ENCODE peak calls at places on chromosome 1, in four cellular contexts. One of them, this sample, is unnamed.

GRCh38 chr1:160416369-160416768 is 16.0 kb downstream of the VANGL2 start:
- DNase-seq in mucosa of descending colon: peak
- DNase-seq in fibroblast of villous mesenchyme: peak
- DNase-seq in cardiac fibroblast: peak
- DNase-seq in this sample: peak

GRCh38 chr1:18972531-18972930 is 16.1 kb upstream of the IFFO2 start:
- DNase-seq in mucosa of descending colon: peak
- DNase-seq in fibroblast of villous mesenchyme: peak
- DNase-seq in cardiac fibroblast: peak
- DNase-seq in this sample: peak

GRCh38 chr1:32486463-32487113 is 21.7 kb downstream of the ZBTB8B start:
- DNase-seq in mucosa of descending colon: peak
- DNase-seq in fibroblast of villous mesenchyme: no peak
- DNase-seq in cardiac fibroblast: no peak
- DNase-seq in this sample: no peak

GRCh38 chr1:154263465-154264332 is 8.7 kb upstream of the HAX1 start:
- DNase-seq in mucosa of descending colon: no peak
- DNase-seq in fibroblast of villous mesenchyme: peak
- DNase-seq in cardiac fibroblast: no peak
- DNase-seq in this sample: no peak

GRCh38 chr1:227449727-227450420 is 113.5 kb upstream of the ZNF678 start:
- DNase-seq in mucosa of descending colon: no peak
- DNase-seq in fibroblast of villous mesenchyme: no peak
- DNase-seq in cardiac fibroblast: no peak
- DNase-seq in this sample: no peak

GRCh38 chr1:225596152-225596551 is 56.8 kb downstream of the ENAH start:
- DNase-seq in mucosa of descending colon: no peak
- DNase-seq in fibroblast of villous mesenchyme: no peak
- DNase-seq in cardiac fibroblast: peak
- DNase-seq in this sample: no peak

GRCh38 chr1:156639601-156640101 is 2.3 kb upstream of the BCAN start:
- DNase-seq in mucosa of descending colon: no peak
- DNase-seq in fibroblast of villous mesenchyme: no peak
- DNase-seq in cardiac fibroblast: no peak
- DNase-seq in this sample: no peak

GRCh38 chr1:79128726-79129125 is 122.2 kb upstream of the ADGRL4 start:
- DNase-seq in mucosa of descending colon: no peak
- DNase-seq in fibroblast of villous mesenchyme: peak
- DNase-seq in cardiac fibroblast: peak
- DNase-seq in this sample: peak

GRCh38 chr1:212951058-212951923 is 950 bp downstream of the VASH2 start:
- DNase-seq in mucosa of descending colon: no peak
- DNase-seq in fibroblast of villous mesenchyme: no peak
- DNase-seq in cardiac fibroblast: no peak
- DNase-seq in this sample: no peak

GRCh38 chr1:22826630-22827580 is 116.3 kb downstream of the EPHB2 start:
- DNase-seq in mucosa of descending colon: peak
- DNase-seq in fibroblast of villous mesenchyme: peak
- DNase-seq in cardiac fibroblast: no peak
- DNase-seq in this sample: peak

GRCh38 chr1:198492872-198493271 is 47.6 kb downstream of the ATP6V1G3 start:
- DNase-seq in mucosa of descending colon: no peak
- DNase-seq in fibroblast of villous mesenchyme: peak
- DNase-seq in cardiac fibroblast: peak
- DNase-seq in this sample: peak

GRCh38 chr1:66436378-66437135 is 97.4 kb upstream of the SGIP1 start:
- DNase-seq in mucosa of descending colon: peak
- DNase-seq in fibroblast of villous mesenchyme: peak
- DNase-seq in cardiac fibroblast: peak
- DNase-seq in this sample: peak

GRCh38 chr1:109788695-109789521 is 25.2 kb upstream of the EPS8L3 start:
- DNase-seq in mucosa of descending colon: peak
- DNase-seq in fibroblast of villous mesenchyme: no peak
- DNase-seq in cardiac fibroblast: no peak
- DNase-seq in this sample: no peak

GRCh38 chr1:5949074-5949760 is 43.0 kb downstream of the NPHP4 start:
- DNase-seq in mucosa of descending colon: peak
- DNase-seq in fibroblast of villous mesenchyme: no peak
- DNase-seq in cardiac fibroblast: no peak
- DNase-seq in this sample: no peak
- TF ChIP-seq CTCF in mucosa of descending colon: no peak
- TF ChIP-seq CTCF in fibroblast of villous mesenchyme: peak
- TF ChIP-seq CTCF in cardiac fibroblast: peak
- TF ChIP-seq CTCF in this sample: peak

DNA sequence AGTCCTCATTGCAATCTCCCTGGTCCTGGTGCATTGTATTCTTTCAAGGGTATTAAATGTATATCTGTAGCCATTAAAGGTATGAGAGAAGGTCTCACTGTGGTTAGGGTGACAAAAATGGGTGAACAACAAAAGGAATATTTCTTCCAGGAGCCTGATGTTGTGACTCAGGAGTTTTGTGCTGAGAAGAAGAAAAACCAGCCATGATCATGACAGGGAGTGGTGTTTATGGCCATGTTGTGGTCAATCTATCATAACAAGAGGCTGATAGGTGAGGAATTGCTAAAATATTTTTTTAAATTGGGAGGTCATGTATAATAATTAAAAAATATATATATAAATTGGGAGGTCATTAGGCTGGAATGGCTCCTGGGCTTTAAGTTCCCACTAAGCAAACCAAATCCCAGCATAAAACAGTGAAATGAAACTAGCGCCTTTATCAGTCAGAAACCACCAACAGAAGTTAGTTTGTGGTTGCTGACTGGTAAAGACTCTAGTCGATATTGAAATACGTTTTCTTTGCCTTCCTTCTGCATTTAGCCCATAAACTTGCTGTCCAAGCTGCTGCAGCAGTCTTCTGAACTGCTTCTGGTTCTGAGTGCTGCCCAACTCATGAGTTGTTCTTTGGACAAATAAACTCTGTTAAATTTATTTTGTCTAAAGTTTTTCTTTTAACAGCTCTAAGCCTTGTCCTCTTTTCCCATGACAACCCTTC is 60.3 kb downstream of the TBX19 start:
- DNase-seq in mucosa of descending colon: no peak
- DNase-seq in fibroblast of villous mesenchyme: no peak
- DNase-seq in cardiac fibroblast: no peak
- DNase-seq in this sample: no peak
- H3K4me3 ChIP-seq in mucosa of descending colon: no peak
- H3K4me3 ChIP-seq in fibroblast of villous mesenchyme: no peak
- H3K4me3 ChIP-seq in cardiac fibroblast: no peak
- H3K4me3 ChIP-seq in this sample: no peak

DNA sequence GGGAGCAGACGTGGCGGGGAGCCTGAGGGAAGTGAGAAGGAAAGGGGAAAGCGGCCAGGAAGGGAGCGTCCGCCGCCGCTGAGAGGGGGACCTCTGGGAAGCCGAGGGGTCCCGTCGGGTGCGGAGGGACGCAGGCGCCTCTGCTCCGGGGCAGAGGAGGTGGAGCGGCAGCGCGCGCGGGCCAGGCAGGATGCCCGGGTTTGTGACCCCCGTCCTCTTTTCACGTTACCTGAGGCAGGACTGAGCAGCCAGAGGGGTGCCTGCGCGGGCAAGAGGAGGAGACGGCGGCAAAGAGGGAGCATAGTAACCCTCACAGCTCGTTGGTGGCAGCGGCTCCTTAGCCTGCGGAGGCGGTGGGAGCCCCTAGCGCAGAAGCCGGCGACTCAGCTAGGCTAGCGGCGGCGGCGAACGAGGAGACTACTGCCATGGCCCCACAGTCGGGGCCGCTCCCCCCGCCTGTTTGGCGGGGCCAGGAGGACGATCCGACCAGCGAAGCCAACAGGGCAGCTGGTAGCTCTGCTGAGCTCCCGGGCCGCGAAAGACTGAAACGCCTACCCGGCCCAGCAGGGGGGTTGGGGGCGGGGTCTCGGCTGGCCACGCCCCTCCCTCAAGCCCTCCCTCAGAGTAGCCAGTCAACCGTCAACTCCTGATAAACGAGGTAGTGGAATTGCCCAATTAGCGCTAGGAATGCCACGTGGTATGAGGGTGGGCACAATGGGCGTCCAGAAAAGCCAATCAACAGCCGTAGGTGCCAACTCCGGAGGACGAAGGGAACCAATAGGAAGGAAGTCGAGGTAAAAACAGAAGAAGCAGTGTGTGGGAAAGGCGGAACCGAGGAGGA is at the start of gene TESK2:
- DNase-seq in mucosa of descending colon: peak
- DNase-seq in fibroblast of villous mesenchyme: peak
- DNase-seq in cardiac fibroblast: peak
- DNase-seq in this sample: peak
- TF ChIP-seq CTCF in mucosa of descending colon: no peak
- TF ChIP-seq CTCF in fibroblast of villous mesenchyme: no peak
- TF ChIP-seq CTCF in cardiac fibroblast: peak
- TF ChIP-seq CTCF in this sample: no peak

GRCh38 chr1:8382608-8383525 is 65.0 kb downstream of the SLC45A1 start:
- DNase-seq in mucosa of descending colon: no peak
- DNase-seq in fibroblast of villous mesenchyme: peak
- DNase-seq in cardiac fibroblast: no peak
- DNase-seq in this sample: no peak
- H3K4me3 ChIP-seq in mucosa of descending colon: no peak
- H3K4me3 ChIP-seq in fibroblast of villous mesenchyme: no peak
- H3K4me3 ChIP-seq in cardiac fibroblast: no peak
- H3K4me3 ChIP-seq in this sample: no peak

GRCh38 chr1:241557551-241558193 is 25.5 kb downstream of the KMO start:
- DNase-seq in mucosa of descending colon: no peak
- DNase-seq in fibroblast of villous mesenchyme: peak
- DNase-seq in cardiac fibroblast: no peak
- DNase-seq in this sample: no peak
- TF ChIP-seq CTCF in mucosa of descending colon: no peak
- TF ChIP-seq CTCF in fibroblast of villous mesenchyme: no peak
- TF ChIP-seq CTCF in cardiac fibroblast: no peak
- TF ChIP-seq CTCF in this sample: no peak

GRCh38 chr1:2257245-2257627 is 29.1 kb downstream of the SKI start:
- DNase-seq in mucosa of descending colon: no peak
- DNase-seq in fibroblast of villous mesenchyme: no peak
- DNase-seq in cardiac fibroblast: peak
- DNase-seq in this sample: no peak

GRCh38 chr1:2253797-2254480 is 25.8 kb downstream of the SKI start:
- DNase-seq in mucosa of descending colon: no peak
- DNase-seq in fibroblast of villous mesenchyme: no peak
- DNase-seq in cardiac fibroblast: no peak
- DNase-seq in this sample: no peak

GRCh38 chr1:2256430-2257244 is 28.5 kb downstream of the SKI start:
- DNase-seq in mucosa of descending colon: no peak
- DNase-seq in fibroblast of villous mesenchyme: no peak
- DNase-seq in cardiac fibroblast: no peak
- DNase-seq in this sample: no peak

GRCh38 chr1:2255047-2255419 is 26.9 kb downstream of the SKI start:
- DNase-seq in mucosa of descending colon: no peak
- DNase-seq in fibroblast of villous mesenchyme: no peak
- DNase-seq in cardiac fibroblast: no peak
- DNase-seq in this sample: no peak

GRCh38 chr1:2255420-2256369 is 27.6 kb downstream of the SKI start:
- DNase-seq in mucosa of descending colon: no peak
- DNase-seq in fibroblast of villous mesenchyme: peak
- DNase-seq in cardiac fibroblast: peak
- DNase-seq in this sample: peak
- H3K4me3 ChIP-seq in mucosa of descending colon: no peak
- H3K4me3 ChIP-seq in fibroblast of villous mesenchyme: no peak
- H3K4me3 ChIP-seq in cardiac fibroblast: no peak
- H3K4me3 ChIP-seq in this sample: no peak

GRCh38 chr1:5915587-5916571 is 76.3 kb downstream of the NPHP4 start:
- DNase-seq in mucosa of descending colon: peak
- DNase-seq in fibroblast of villous mesenchyme: peak
- DNase-seq in cardiac fibroblast: peak
- DNase-seq in this sample: peak
- TF ChIP-seq CTCF in mucosa of descending colon: no peak
- TF ChIP-seq CTCF in fibroblast of villous mesenchyme: peak
- TF ChIP-seq CTCF in cardiac fibroblast: peak
- TF ChIP-seq CTCF in this sample: peak